ENCODE peak calls at places on chromosome 11, in seven cellular contexts. B is MM.1S, N is heart right ventricle, S is IMR-90, E is lung, G is Peyer's patch, V is H9. O is an unnamed sample.

GRCh38 chr11:26777276-26777939 is 55.5 kb upstream of the SLC5A12 start:
- DNase-seq in B (no peak), N (no peak), S (peak; percentile 7), E (no peak), G (no peak), V (no peak), O (no peak)

GRCh38 chr11:64436025-64436424 is 77.1 kb downstream of the RPS6KA4 start:
- DNase-seq in B (peak; percentile 67), N (no peak), S (no peak), E (no peak), G (no peak), V (no peak), O (no peak)

GRCh38 chr11:834371-835316 is 1.9 kb downstream of the CD151 start:
- DNase-seq in B (no peak), N (peak; percentile 84), S (peak; percentile 69), E (peak; percentile 81), G (peak; percentile 92), V (peak; percentile 61), O (no peak)

GRCh38 chr11:12767577-12767976 is 93.4 kb downstream of the TEAD1 start:
- DNase-seq in B (no peak), N (no peak), S (no peak), E (no peak), G (no peak), V (no peak), O (no peak)

GRCh38 chr11:130725417-130726233 is 190.7 kb downstream of the SNX19 start:
- DNase-seq in B (peak; percentile 4), N (no peak), S (peak; percentile 44), E (no peak), G (no peak), V (no peak), O (no peak)

GRCh38 chr11:13726456-13726855 is 58.0 kb downstream of the FAR1 start:
- DNase-seq in B (no peak), N (no peak), S (no peak), E (no peak), G (no peak), V (no peak), O (no peak)

GRCh38 chr11:65425105-65425970 is 2.7 kb downstream of the NEAT1 start:
- DNase-seq in B (peak; percentile 87), N (peak; percentile 48), S (peak; percentile 78), E (no peak), G (peak; percentile 53), V (peak; percentile 41), O (no peak)

GRCh38 chr11:83773950-83774880 is 488.0 kb upstream of the CCDC90B start:
- DNase-seq in B (no peak), N (no peak), S (peak; percentile 27), E (no peak), G (no peak), V (no peak), O (no peak)

GRCh38 chr11:126799974-126800373 is 200.6 kb downstream of the KIRREL3 start:
- DNase-seq in B (no peak), N (no peak), S (peak; percentile 66), E (no peak), G (no peak), V (no peak), O (no peak)

GRCh38 chr11:67626970-67627369 is 2.8 kb downstream of the NUDT8 start:
- DNase-seq in B (no peak), N (no peak), S (no peak), E (no peak), G (no peak), V (peak; percentile 68), O (no peak)

GRCh38 chr11:76782526-76783293 is 446 bp upstream of the TSKU start:
- DNase-seq in B (peak; percentile 91), N (peak; percentile 90), S (peak; percentile 98), E (peak; percentile 79), G (peak; percentile 90), V (peak; percentile 95), O (peak; percentile 97)

GRCh38 chr11:8682219-8683114 is at the start of the genes RPL27A and TRIM66:
- DNase-seq in B (peak; percentile 98), N (peak; percentile 99), S (peak; percentile 95), E (peak; percentile 99), G (peak; percentile 100), V (peak; percentile 97), O (peak; percentile 91)

GRCh38 chr11:8684600-8685290 is 2.2 kb downstream of the RPL27A start:
- DNase-seq in B (no peak), N (no peak), S (no peak), E (no peak), G (no peak), V (no peak), O (no peak)

GRCh38 chr11:8679006-8679405 is 3.5 kb downstream of the TRIM66 start:
- DNase-seq in B (no peak), N (no peak), S (no peak), E (no peak), G (no peak), V (no peak), O (no peak)

GRCh38 chr11:8683115-8683807 is 669 bp downstream of the RPL27A start:
- DNase-seq in B (peak; percentile 34), N (no peak), S (no peak), E (no peak), G (no peak), V (no peak), O (no peak)

DNA sequence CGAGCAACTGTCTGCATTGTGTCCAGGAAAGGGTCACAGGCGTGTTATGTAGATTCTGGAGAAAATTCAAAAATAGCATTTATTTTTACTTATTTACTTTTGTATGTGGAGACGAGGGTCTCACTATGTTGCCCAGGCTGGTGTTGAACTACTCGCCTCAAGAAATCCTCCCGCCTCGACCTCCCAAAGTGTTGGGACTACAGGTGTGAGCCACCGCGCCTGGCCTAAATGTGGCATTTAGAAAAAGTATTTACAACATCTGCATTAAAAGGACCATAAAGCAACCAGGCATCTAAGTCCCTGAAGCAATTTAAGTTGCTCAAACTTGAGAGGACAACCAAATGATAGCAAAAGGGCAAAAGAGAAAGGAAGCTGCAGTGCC is 637 bp downstream of the TRIM66 start:
- DNase-seq in B (no peak), N (no peak), S (no peak), E (no peak), G (no peak), V (no peak), O (no peak)
- TF ChIP-seq CTCF in B (no peak), N (no peak), S (no peak), E (no peak), G (no peak), V (no peak), O (no peak)

DNA sequence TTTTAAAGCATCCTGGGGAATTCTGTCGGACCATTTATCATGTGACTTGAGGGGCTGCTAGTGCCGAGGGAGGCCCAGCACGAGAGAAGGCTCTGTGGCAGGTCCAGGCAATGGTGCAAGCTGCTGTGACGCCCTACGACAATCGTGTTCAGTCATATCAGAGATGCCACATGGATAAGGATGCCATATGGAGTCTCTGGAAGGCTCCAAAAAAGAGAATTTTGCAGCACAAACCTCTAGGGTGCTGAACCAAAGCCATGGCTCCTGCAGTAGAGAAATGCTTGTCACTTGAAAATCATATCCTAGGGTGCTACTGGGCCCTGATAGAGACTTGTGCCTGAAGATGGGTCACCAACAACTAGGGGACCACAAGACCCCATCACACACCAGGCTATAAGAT is 6.7 kb upstream of the CD6 start:
- DNase-seq in B (no peak), N (no peak), S (no peak), E (no peak), G (no peak), V (no peak), O (no peak)
- H3K27me3 ChIP-seq in B (no peaks in the 10 kb centered on the region), N (peaks cover 5% of the 10 kb centered on the region), S (peaks cover 42% of the 10 kb centered on the region), E (no peaks in the 10 kb centered on the region), G (no peaks in the 10 kb centered on the region), V (no peaks in the 10 kb centered on the region), O (peaks cover 32% of the 10 kb centered on the region)

DNA sequence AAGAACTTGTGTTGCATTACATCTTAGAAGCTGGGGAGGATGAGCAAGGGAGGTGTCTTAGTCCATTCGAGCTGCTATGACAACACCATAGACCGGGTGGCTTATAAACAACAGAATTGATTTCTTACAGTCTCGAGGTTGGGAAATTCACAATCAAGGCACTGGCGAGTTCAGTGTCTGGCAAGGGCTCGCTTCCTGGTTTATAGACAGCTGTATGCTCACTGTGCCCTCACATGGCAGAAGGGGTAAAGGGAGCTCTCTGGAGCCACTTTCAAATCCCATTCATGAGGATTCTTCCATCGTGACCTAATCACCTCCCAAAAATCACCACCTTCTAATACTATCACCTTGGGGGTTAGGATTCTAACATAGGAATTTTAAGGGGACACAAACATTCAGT is 150.0 kb upstream of the NECTIN1 start:
- DNase-seq in B (no peak), N (no peak), S (no peak), E (no peak), G (peak; percentile 31), V (no peak), O (no peak)
- TF ChIP-seq CTCF in B (no peak), N (no peak), S (no peak), E (no peak), G (no peak), V (no peak), O (no peak)

DNA sequence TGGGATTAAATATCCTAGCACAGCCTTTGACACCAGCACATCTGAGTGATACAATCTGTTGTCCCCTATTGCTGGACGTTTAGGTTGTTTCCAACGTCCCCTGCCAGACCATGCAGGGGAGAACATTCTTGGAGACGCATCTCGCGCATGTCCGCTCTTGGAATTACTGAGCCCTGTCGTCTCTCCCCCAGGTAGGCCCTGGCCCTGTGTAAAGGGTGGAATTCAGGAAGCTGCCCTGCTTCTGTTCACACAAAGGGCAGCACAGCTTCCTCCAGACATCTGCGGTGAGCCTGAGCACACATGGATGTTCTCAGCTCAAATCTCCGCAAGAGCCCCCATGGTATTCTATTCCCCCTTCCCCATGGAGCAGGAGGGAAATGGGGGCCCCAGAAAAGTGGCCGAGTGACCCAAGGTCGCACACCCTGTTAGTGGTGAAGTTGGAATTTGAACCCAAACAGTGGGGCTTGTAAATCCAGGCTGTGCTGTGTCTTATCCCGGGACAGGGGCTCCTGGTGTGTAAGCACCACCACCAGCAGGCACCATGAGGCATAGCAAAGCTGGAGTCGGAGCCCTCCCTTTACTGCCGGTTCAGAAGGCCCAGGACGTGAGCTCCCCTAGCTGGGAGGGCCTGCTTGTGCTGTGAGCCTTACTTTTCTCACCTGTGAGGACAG is 5.0 kb upstream of the FGF19 start:
- DNase-seq in B (no peak), N (no peak), S (no peak), E (no peak), G (no peak), V (peak; percentile 75), O (no peak)
- H3K27me3 ChIP-seq in B (peaks cover 97% of the 10 kb centered on the region), N (peaks cover 71% of the 10 kb centered on the region), S (peaks cover 58% of the 10 kb centered on the region), E (peaks cover 21% of the 10 kb centered on the region), G (peaks cover 10% of the 10 kb centered on the region), V (peaks cover 2% of the 10 kb centered on the region), O (peaks cover 45% of the 10 kb centered on the region)

GRCh38 chr11:78832226-78832947 is 257.7 kb upstream of the NARS2 start:
- DNase-seq in B (no peak), N (no peak), S (no peak), E (no peak), G (no peak), V (no peak), O (no peak)
- TF ChIP-seq CTCF in B (peak; percentile 17), N (no peak), S (no peak), E (no peak), G (no peak), V (peak; percentile 30), O (no peak)